ENCODE peak calls at places on chromosomes 12 and 14, in five cellular contexts. R is gastrocnemius medialis, J is cardiac fibroblast, W is AG04450, S is HCT116. U is an unnamed sample.

GRCh38 chr12:81450920-81451739 is 308.0 kb downstream of the PPFIA2 start:
- DNase-seq in R (no peak), J (peak), W (peak), S (peak), U (peak)

GRCh38 chr14:81453166-81453766 is 53.1 kb upstream of the STON2 start:
- DNase-seq in R (peak), J (peak), W (no peak), S (peak), U (peak)

GRCh38 chr14:106174206-106174605 is 647.8 kb downstream of the TMEM121 start:
- DNase-seq in R (no peak), J (no peak), W (no peak), S (no peak), U (no peak)

GRCh38 chr12:62005615-62006014 is 254.6 kb upstream of the USP15 start:
- DNase-seq in R (no peak), J (no peak), W (no peak), S (no peak), U (no peak)

GRCh38 chr12:52320784-52321400 is at the start of gene KRT83:
- DNase-seq in R (no peak), J (no peak), W (no peak), S (no peak), U (no peak)

GRCh38 chr14:68834816-68835215 is 41.9 kb upstream of the ZFP36L1 start:
- DNase-seq in R (no peak), J (no peak), W (no peak), S (no peak), U (no peak)

GRCh38 chr12:121773011-121773777 is 20.3 kb downstream of the RHOF start:
- DNase-seq in R (peak), J (peak), W (no peak), S (peak), U (no peak)

GRCh38 chr14:67186789-67187188 is 2.5 kb upstream of the GARIN2 start:
- DNase-seq in R (no peak), J (no peak), W (no peak), S (peak), U (no peak)

GRCh38 chr12:75116611-75117010 is 93.0 kb downstream of the KCNC2 start:
- DNase-seq in R (no peak), J (no peak), W (no peak), S (no peak), U (no peak)

GRCh38 chr12:54853933-54854538 is at the start of gene MUCL1:
- DNase-seq in R (no peak), J (peak), W (peak), S (peak), U (peak)

GRCh38 chr12:54051916-54052744 is 1.5 kb upstream of the HOXC4 start:
- DNase-seq in R (no peak), J (no peak), W (no peak), S (no peak), U (peak)

GRCh38 chr12:60148831-60149230 is 553.0 kb downstream of the SLC16A7 start:
- DNase-seq in R (no peak), J (peak), W (peak), S (peak), U (peak)

GRCh38 chr12:89707992-89708792 is 446 bp downstream of the ATP2B1 start:
- DNase-seq in R (peak), J (peak), W (no peak), S (no peak), U (no peak)

GRCh38 chr12:132557969-132558856 is 52.2 kb downstream of the LRCOL1 start:
- DNase-seq in R (no peak), J (no peak), W (no peak), S (no peak), U (no peak)

GRCh38 chr12:88063375-88063774 is 34.2 kb upstream of the C12orf50 start:
- DNase-seq in R (no peak), J (peak), W (no peak), S (no peak), U (no peak)

GRCh38 chr12:67035121-67035520 is 234.0 kb upstream of the CAND1 start:
- DNase-seq in R (no peak), J (no peak), W (no peak), S (no peak), U (no peak)

GRCh38 chr12:76548222-76548837 is 11.2 kb downstream of the OSBPL8 start:
- DNase-seq in R (no peak), J (peak), W (no peak), S (no peak), U (no peak)

GRCh38 chr14:98999901-99000300 is 272.1 kb downstream of the BCL11B start:
- DNase-seq in R (no peak), J (no peak), W (no peak), S (no peak), U (no peak)

GRCh38 chr12:27498761-27499160 is 25.2 kb upstream of the PPFIBP1 start:
- DNase-seq in R (no peak), J (no peak), W (no peak), S (no peak), U (no peak)

GRCh38 chr14:55731881-55732498 is 152.0 kb downstream of the KTN1 start:
- DNase-seq in R (no peak), J (peak), W (no peak), S (peak), U (no peak)

GRCh38 chr12:109994262-109995175 is 1.6 kb downstream of the GIT2 start:
- DNase-seq in R (no peak), J (peak), W (no peak), S (no peak), U (no peak)

GRCh38 chr14:80212025-80212402 is 710 bp upstream of the DIO2 start:
- DNase-seq in R (no peak), J (peak), W (peak), S (no peak), U (peak)
- H3K4me3 ChIP-seq in R (peak), J (peak), W (peak), S (no peak), U (peak)

GRCh38 chr12:3274664-3275063 is 197.5 kb downstream of the TSPAN9 start:
- DNase-seq in R (no peak), J (no peak), W (no peak), S (no peak), U (no peak)
- H3K4me3 ChIP-seq in R (no peak), J (no peak), W (no peak), S (no peak), U (no peak)

DNA sequence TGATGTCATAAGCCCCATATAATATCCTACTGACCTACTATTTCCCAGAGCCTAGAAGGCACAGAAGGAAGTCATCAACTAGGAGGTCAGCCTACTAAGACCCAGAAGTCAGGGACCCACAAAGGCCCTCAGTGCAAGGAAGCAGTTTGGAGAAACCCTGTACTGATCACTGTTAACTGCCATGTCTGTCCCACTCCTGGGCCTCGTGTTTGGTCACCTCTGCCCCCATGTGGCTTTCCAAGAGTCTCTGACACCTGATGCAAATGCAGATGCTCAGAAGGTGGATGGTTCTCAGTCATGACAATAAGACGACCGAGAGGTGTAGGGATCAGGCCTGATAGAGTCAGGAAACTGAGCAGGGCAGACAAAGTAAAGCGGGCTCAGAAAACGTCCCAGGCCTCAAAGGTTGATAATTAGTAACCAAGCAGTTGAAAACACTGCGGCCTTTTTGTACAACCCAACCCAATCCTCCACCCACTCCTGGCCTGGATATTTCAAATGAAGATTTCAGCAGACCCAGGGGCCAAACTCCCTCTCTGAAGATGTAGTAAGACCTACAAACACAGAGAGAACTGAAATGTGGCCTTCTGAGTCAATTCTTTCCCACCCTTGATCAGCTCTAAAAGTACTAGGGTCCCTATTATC is 23.4 kb downstream of the PRKAB1 start:
- DNase-seq in R (no peak), J (no peak), W (no peak), S (no peak), U (no peak)
- H3K4me3 ChIP-seq in R (no peak), J (no peak), W (no peak), S (no peak), U (no peak)

GRCh38 chr14:90408713-90409112 is 11.9 kb downstream of the CALM1 start:
- DNase-seq in R (no peak), J (no peak), W (no peak), S (no peak), U (no peak)

GRCh38 chr14:90412058-90412457 is 15.2 kb downstream of the CALM1 start:
- DNase-seq in R (no peak), J (no peak), W (no peak), S (no peak), U (no peak)

GRCh38 chr14:90406384-90406798 is 9.6 kb downstream of the CALM1 start:
- DNase-seq in R (no peak), J (no peak), W (no peak), S (no peak), U (no peak)

GRCh38 chr14:90405755-90406154 is 8.9 kb downstream of the CALM1 start:
- DNase-seq in R (no peak), J (no peak), W (no peak), S (no peak), U (no peak)

DNA sequence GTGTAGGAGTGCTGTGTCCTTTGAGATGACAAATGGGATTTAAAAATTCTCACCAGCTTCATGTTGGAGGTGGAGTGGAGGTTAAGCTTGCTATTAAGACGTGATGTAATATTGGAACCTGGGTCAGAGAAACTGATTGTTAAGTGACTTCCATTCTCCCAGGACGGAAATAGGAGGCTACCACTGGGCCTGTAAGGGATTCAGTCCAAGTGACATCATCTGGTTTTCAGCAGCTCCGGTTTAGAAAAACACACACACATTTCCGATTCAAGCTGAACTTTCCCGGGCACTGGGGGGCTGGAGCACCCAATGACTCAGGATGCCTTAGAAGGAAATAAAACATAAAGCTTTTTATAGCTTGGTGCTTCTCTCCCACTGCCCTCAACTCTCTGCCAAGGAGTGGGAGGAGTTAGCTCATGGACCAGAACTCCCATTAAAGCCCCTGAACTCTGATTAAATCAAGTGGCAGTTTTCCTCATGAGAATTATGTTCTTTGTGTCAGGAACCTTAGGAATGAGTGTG is 12.4 kb downstream of the CALM1 start:
- DNase-seq in R (no peak), J (peak), W (peak), S (no peak), U (peak)
- H3K4me3 ChIP-seq in R (no peak), J (no peak), W (no peak), S (no peak), U (no peak)

GRCh38 chr14:24237463-24237955 is 4.8 kb downstream of the GMPR2 start:
- DNase-seq in R (no peak), J (no peak), W (no peak), S (no peak), U (no peak)
- H3K4me3 ChIP-seq in R (no peak), J (no peak), W (no peak), S (no peak), U (no peak)

GRCh38 chr12:118981285-118982201 is at the start of gene SRRM4:
- DNase-seq in R (no peak), J (no peak), W (no peak), S (no peak), U (no peak)

GRCh38 chr12:118982308-118982707 is 967 bp downstream of the SRRM4 start:
- DNase-seq in R (no peak), J (no peak), W (no peak), S (no peak), U (no peak)

GRCh38 chr12:118983147-118983824 is 1.9 kb downstream of the SRRM4 start:
- DNase-seq in R (no peak), J (no peak), W (no peak), S (no peak), U (no peak)

GRCh38 chr12:118980407-118981014 is 830 bp upstream of the SRRM4 start:
- DNase-seq in R (no peak), J (no peak), W (no peak), S (no peak), U (no peak)

GRCh38 chr12:118979763-118980406 is 1.5 kb upstream of the SRRM4 start:
- DNase-seq in R (no peak), J (peak), W (no peak), S (peak), U (no peak)
- H3K4me3 ChIP-seq in R (no peak), J (no peak), W (no peak), S (no peak), U (no peak)

GRCh38 chr12:642633-643477 is 20.4 kb downstream of the NINJ2 start:
- DNase-seq in R (peak), J (peak), W (no peak), S (no peak), U (no peak)
- H3K4me3 ChIP-seq in R (peak), J (peak), W (peak), S (peak), U (peak)

DNA sequence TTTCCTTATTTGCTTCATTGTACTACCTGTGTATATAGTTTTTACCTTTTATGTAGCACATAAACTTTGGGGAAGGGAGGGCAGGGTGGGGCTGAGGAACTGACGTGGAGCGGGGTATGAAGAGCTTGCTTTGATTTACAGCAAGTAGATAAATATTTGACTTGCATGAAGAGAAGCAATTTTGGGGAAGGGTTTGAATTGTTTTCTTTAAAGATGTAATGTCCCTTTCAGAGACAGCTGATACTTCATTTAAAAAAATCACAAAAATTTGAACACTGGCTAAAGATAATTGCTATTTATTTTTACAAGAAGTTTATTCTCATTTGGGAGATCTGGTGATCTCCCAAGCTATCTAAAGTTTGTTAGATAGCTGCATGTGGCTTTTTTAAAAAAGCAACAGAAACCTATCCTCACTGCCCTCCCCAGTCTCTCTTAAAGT is 4.1 kb downstream of the CDKN1B start:
- DNase-seq in R (no peak), J (no peak), W (no peak), S (no peak), U (no peak)
- H3K4me3 ChIP-seq in R (peak), J (no peak), W (no peak), S (peak), U (peak)